ENCODE peak calls at places on chromosomes 3 and 15, in five cellular contexts. One of them, this sample, is unnamed.

GRCh38 chr3:12345141-12345561 is 56.3 kb downstream of the PPARG start:
- DNase-seq in H9: no peak
- DNase-seq in K562: no peak
- DNase-seq in HCT116: peak; percentile 84
- DNase-seq in mesenchymal stem cell: peak; percentile 53
- DNase-seq in this sample: peak; percentile 76

GRCh38 chr3:58496206-58496605 is 4.3 kb downstream of the KCTD6 start:
- DNase-seq in H9: no peak
- DNase-seq in K562: no peak
- DNase-seq in HCT116: no peak
- DNase-seq in mesenchymal stem cell: no peak
- DNase-seq in this sample: no peak

GRCh38 chr3:173750095-173750494 is 352.6 kb downstream of the NLGN1 start:
- DNase-seq in H9: no peak
- DNase-seq in K562: no peak
- DNase-seq in HCT116: no peak
- DNase-seq in mesenchymal stem cell: peak; percentile 66
- DNase-seq in this sample: peak; percentile 75

GRCh38 chr15:62739082-62739481 is 303.5 kb upstream of the TPM1 start:
- DNase-seq in H9: no peak
- DNase-seq in K562: no peak
- DNase-seq in HCT116: peak; percentile 68
- DNase-seq in mesenchymal stem cell: peak; percentile 23
- DNase-seq in this sample: peak; percentile 93

GRCh38 chr3:140177943-140178342 is 243.0 kb downstream of the CLSTN2 start:
- DNase-seq in H9: no peak
- DNase-seq in K562: no peak
- DNase-seq in HCT116: no peak
- DNase-seq in mesenchymal stem cell: no peak
- DNase-seq in this sample: no peak

GRCh38 chr3:155778441-155778840 is 27.6 kb downstream of the C3orf33 start:
- DNase-seq in H9: no peak
- DNase-seq in K562: no peak
- DNase-seq in HCT116: no peak
- DNase-seq in mesenchymal stem cell: no peak
- DNase-seq in this sample: no peak

GRCh38 chr3:4376499-4376898 is 73.3 kb downstream of the SETMAR start:
- DNase-seq in H9: no peak
- DNase-seq in K562: no peak
- DNase-seq in HCT116: no peak
- DNase-seq in mesenchymal stem cell: no peak
- DNase-seq in this sample: peak; percentile 46

GRCh38 chr3:62919784-62920183 is 44.6 kb upstream of the CADPS start:
- DNase-seq in H9: no peak
- DNase-seq in K562: no peak
- DNase-seq in HCT116: no peak
- DNase-seq in mesenchymal stem cell: no peak
- DNase-seq in this sample: no peak

GRCh38 chr3:133038731-133039398 is 674 bp downstream of the TMEM108 start:
- DNase-seq in H9: peak; percentile 54
- DNase-seq in K562: peak; percentile 16
- DNase-seq in HCT116: no peak
- DNase-seq in mesenchymal stem cell: no peak
- DNase-seq in this sample: peak; percentile 33

GRCh38 chr15:55221090-55222011 is 24.6 kb upstream of the RSL24D1 start:
- DNase-seq in H9: no peak
- DNase-seq in K562: no peak
- DNase-seq in HCT116: no peak
- DNase-seq in mesenchymal stem cell: peak; percentile 99
- DNase-seq in this sample: peak; percentile 95

GRCh38 chr3:117135207-117135606 is 425.6 kb downstream of the TUSC7 start:
- DNase-seq in H9: no peak
- DNase-seq in K562: no peak
- DNase-seq in HCT116: no peak
- DNase-seq in mesenchymal stem cell: no peak
- DNase-seq in this sample: no peak

GRCh38 chr3:49519266-49519665 is 35.0 kb upstream of the BSN start:
- DNase-seq in H9: no peak
- DNase-seq in K562: no peak
- DNase-seq in HCT116: no peak
- DNase-seq in mesenchymal stem cell: no peak
- DNase-seq in this sample: no peak

GRCh38 chr15:77852241-77853007 is 219.7 kb upstream of the LINGO1 start:
- DNase-seq in H9: peak; percentile 24
- DNase-seq in K562: no peak
- DNase-seq in HCT116: no peak
- DNase-seq in mesenchymal stem cell: no peak
- DNase-seq in this sample: no peak

GRCh38 chr3:183698318-183698731 is 728 bp downstream of the YEATS2 start:
- DNase-seq in H9: no peak
- DNase-seq in K562: peak; percentile 35
- DNase-seq in HCT116: no peak
- DNase-seq in mesenchymal stem cell: peak; percentile 63
- DNase-seq in this sample: peak; percentile 72

GRCh38 chr15:69623521-69624513 is 171.2 kb downstream of the RPLP1 start:
- DNase-seq in H9: no peak
- DNase-seq in K562: no peak
- DNase-seq in HCT116: no peak
- DNase-seq in mesenchymal stem cell: no peak
- DNase-seq in this sample: peak; percentile 28

GRCh38 chr3:17118771-17119170 is 234.0 kb downstream of the PLCL2 start:
- DNase-seq in H9: no peak
- DNase-seq in K562: no peak
- DNase-seq in HCT116: no peak
- DNase-seq in mesenchymal stem cell: no peak
- DNase-seq in this sample: no peak

GRCh38 chr3:50274371-50275104 is 4.3 kb upstream of the LSMEM2 start:
- DNase-seq in H9: peak; percentile 91
- DNase-seq in K562: peak; percentile 84
- DNase-seq in HCT116: no peak
- DNase-seq in mesenchymal stem cell: peak; percentile 67
- DNase-seq in this sample: peak; percentile 71

GRCh38 chr3:126880898-126881297 is 102.0 kb upstream of the PLXNA1 start:
- DNase-seq in H9: no peak
- DNase-seq in K562: no peak
- DNase-seq in HCT116: no peak
- DNase-seq in mesenchymal stem cell: no peak
- DNase-seq in this sample: no peak

GRCh38 chr3:145457825-145458552 is 703.0 kb downstream of the PLOD2 start:
- DNase-seq in H9: no peak
- DNase-seq in K562: no peak
- DNase-seq in HCT116: no peak
- DNase-seq in mesenchymal stem cell: peak; percentile 21
- DNase-seq in this sample: no peak

GRCh38 chr15:36601497-36601932 is 22.1 kb downstream of the CDIN1 start:
- DNase-seq in H9: no peak
- DNase-seq in K562: no peak
- DNase-seq in HCT116: no peak
- DNase-seq in mesenchymal stem cell: peak; percentile 92
- DNase-seq in this sample: peak; percentile 98

GRCh38 chr15:57665187-57665586 is 41.3 kb upstream of the POLR2M start:
- DNase-seq in H9: no peak
- DNase-seq in K562: no peak
- DNase-seq in HCT116: no peak
- DNase-seq in mesenchymal stem cell: no peak
- DNase-seq in this sample: no peak

GRCh38 chr3:30475809-30476178 is 130.6 kb upstream of the TGFBR2 start:
- DNase-seq in H9: no peak
- DNase-seq in K562: no peak
- DNase-seq in HCT116: no peak
- DNase-seq in mesenchymal stem cell: no peak
- DNase-seq in this sample: no peak

GRCh38 chr3:64844558-64844957 is 156.8 kb upstream of the ADAMTS9 start:
- DNase-seq in H9: no peak
- DNase-seq in K562: no peak
- DNase-seq in HCT116: no peak
- DNase-seq in mesenchymal stem cell: no peak
- DNase-seq in this sample: no peak

GRCh38 chr3:99999541-99999940 is 114.8 kb downstream of the FILIP1L start:
- DNase-seq in H9: no peak
- DNase-seq in K562: no peak
- DNase-seq in HCT116: no peak
- DNase-seq in mesenchymal stem cell: peak; percentile 45
- DNase-seq in this sample: peak; percentile 58

GRCh38 chr15:71680079-71680461 is 130.3 kb upstream of the NR2E3 start:
- DNase-seq in H9: no peak
- DNase-seq in K562: no peak
- DNase-seq in HCT116: no peak
- DNase-seq in mesenchymal stem cell: no peak
- DNase-seq in this sample: no peak

GRCh38 chr3:104273046-104273649 is 1093.6 kb upstream of the ALCAM start:
- DNase-seq in H9: no peak
- DNase-seq in K562: peak; percentile 1
- DNase-seq in HCT116: peak; percentile 19
- DNase-seq in mesenchymal stem cell: peak; percentile 52
- DNase-seq in this sample: peak; percentile 60

GRCh38 chr15:73283341-73283962 is 85.3 kb downstream of the HCN4 start:
- DNase-seq in H9: no peak
- DNase-seq in K562: no peak
- DNase-seq in HCT116: no peak
- DNase-seq in mesenchymal stem cell: no peak
- DNase-seq in this sample: peak; percentile 35

GRCh38 chr3:138188013-138188352 is 882 bp downstream of the ARMC8 start:
- DNase-seq in H9: no peak
- DNase-seq in K562: peak; percentile 60
- DNase-seq in HCT116: no peak
- DNase-seq in mesenchymal stem cell: peak; percentile 80
- DNase-seq in this sample: peak; percentile 83

GRCh38 chr3:58564456-58565160 is 12.6 kb downstream of the FAM107A start:
- DNase-seq in H9: peak; percentile 23
- DNase-seq in K562: no peak
- DNase-seq in HCT116: no peak
- DNase-seq in mesenchymal stem cell: peak; percentile 68
- DNase-seq in this sample: peak; percentile 89

GRCh38 chr15:52052076-52052935 is 33.3 kb downstream of the MAPK6 start:
- DNase-seq in H9: no peak
- DNase-seq in K562: no peak
- DNase-seq in HCT116: no peak
- DNase-seq in mesenchymal stem cell: no peak
- DNase-seq in this sample: no peak

GRCh38 chr3:127069814-127070440 is 87.0 kb downstream of the PLXNA1 start:
- DNase-seq in H9: no peak
- DNase-seq in K562: no peak
- DNase-seq in HCT116: no peak
- DNase-seq in mesenchymal stem cell: no peak
- DNase-seq in this sample: no peak

GRCh38 chr15:40754574-40754882 is 526 bp downstream of the RMDN3 start:
- DNase-seq in H9: no peak
- DNase-seq in K562: peak; percentile 43
- DNase-seq in HCT116: no peak
- DNase-seq in mesenchymal stem cell: peak; percentile 41
- DNase-seq in this sample: peak; percentile 66

GRCh38 chr3:184608209-184608608 is 46.6 kb downstream of the EPHB3 start:
- DNase-seq in H9: no peak
- DNase-seq in K562: no peak
- DNase-seq in HCT116: no peak
- DNase-seq in mesenchymal stem cell: no peak
- DNase-seq in this sample: no peak

GRCh38 chr3:51390186-51390585 is 899 bp upstream of the RBM15B start:
- DNase-seq in H9: no peak
- DNase-seq in K562: no peak
- DNase-seq in HCT116: no peak
- DNase-seq in mesenchymal stem cell: no peak
- DNase-seq in this sample: no peak

DNA sequence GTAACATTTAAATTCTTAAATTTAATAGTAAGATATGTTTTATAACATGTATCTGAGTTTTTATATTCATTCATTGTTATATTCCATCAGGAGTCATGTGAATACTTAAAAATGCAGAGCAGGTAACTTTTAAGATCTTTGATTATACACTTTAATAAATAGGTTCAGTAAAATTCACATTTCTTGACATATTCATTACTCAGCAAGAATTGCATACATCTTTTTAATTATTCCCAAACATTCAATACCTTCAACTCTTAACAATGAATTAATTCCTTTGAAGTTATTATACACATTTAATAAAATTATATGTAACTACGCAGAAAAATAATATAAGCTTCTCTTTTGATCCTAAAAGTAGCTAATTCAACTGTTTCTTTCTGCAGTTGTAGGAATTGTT is 105.4 kb downstream of the CNTN4 start:
- DNase-seq in H9: no peak
- DNase-seq in K562: no peak
- DNase-seq in HCT116: no peak
- DNase-seq in mesenchymal stem cell: no peak
- DNase-seq in this sample: no peak
- H3K9me3 ChIP-seq in H9: no peaks in the 10 kb centered on the region
- H3K9me3 ChIP-seq in K562: no peaks in the 10 kb centered on the region
- H3K9me3 ChIP-seq in HCT116: peaks cover 17% of the 10 kb centered on the region
- H3K9me3 ChIP-seq in mesenchymal stem cell: peaks cover 3% of the 10 kb centered on the region
- H3K9me3 ChIP-seq in this sample: no peaks in the 10 kb centered on the region

GRCh38 chr15:32867313-32867626 is 149.5 kb downstream of the GREM1 start:
- DNase-seq in H9: no peak
- DNase-seq in K562: peak; percentile 49
- DNase-seq in HCT116: peak; percentile 68
- DNase-seq in mesenchymal stem cell: peak; percentile 94
- DNase-seq in this sample: peak; percentile 92
- H3K9ac ChIP-seq in H9: no peak overlapping the region
- H3K9ac ChIP-seq in K562: no peak overlapping the region
- H3K9ac ChIP-seq in HCT116: peak overlapping the region; percentile 46
- H3K9ac ChIP-seq in mesenchymal stem cell: no peak overlapping the region
- H3K9ac ChIP-seq in this sample: peak overlapping the region; percentile 73

GRCh38 chr3:44721231-44722102 is 8.0 kb upstream of the ZNF501 start:
- DNase-seq in H9: no peak
- DNase-seq in K562: no peak
- DNase-seq in HCT116: no peak
- DNase-seq in mesenchymal stem cell: peak; percentile 24
- DNase-seq in this sample: peak; percentile 26
- H3K9me3 ChIP-seq in H9: peaks cover 78% of the 10 kb centered on the region
- H3K9me3 ChIP-seq in K562: peaks cover 21% of the 10 kb centered on the region
- H3K9me3 ChIP-seq in HCT116: peaks cover 46% of the 10 kb centered on the region
- H3K9me3 ChIP-seq in mesenchymal stem cell: peaks cover 99% of the 10 kb centered on the region
- H3K9me3 ChIP-seq in this sample: peaks cover 26% of the 10 kb centered on the region

DNA sequence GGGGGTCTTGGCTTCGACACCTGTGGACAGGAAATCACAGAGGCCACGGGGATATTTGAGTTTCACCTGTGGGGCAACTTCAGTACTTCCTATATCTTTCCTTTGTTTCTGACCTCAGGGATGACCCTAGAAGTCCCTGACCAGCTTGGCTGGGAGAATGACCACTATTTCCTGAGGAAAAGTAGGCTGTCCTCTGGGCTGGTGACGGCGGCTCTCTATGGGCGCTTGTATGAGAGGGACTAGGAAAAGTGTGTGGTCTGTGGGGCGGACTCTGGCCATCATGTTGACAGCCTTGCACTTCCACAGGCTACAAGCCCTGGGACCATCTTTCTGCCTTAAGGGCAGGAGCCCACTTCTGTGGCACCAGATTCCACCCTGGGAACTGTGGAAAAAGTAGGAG is 43.7 kb downstream of the BTD start:
- DNase-seq in H9: no peak
- DNase-seq in K562: no peak
- DNase-seq in HCT116: no peak
- DNase-seq in mesenchymal stem cell: peak; percentile 24
- DNase-seq in this sample: no peak
- H3K9ac ChIP-seq in H9: no peak overlapping the region
- H3K9ac ChIP-seq in K562: no peak overlapping the region
- H3K9ac ChIP-seq in HCT116: peak overlapping the region; percentile 67
- H3K9ac ChIP-seq in mesenchymal stem cell: peak overlapping the region; percentile 81
- H3K9ac ChIP-seq in this sample: peak overlapping the region; percentile 84

This sample was measured in GM23248.